ENCODE peak calls at places on chromosomes 16 and 17, in eight cellular contexts. U, B, F, Q, D, P, G and E are unnamed samples.

GRCh38 chr16:4924593-4925378 is 12.2 kb downstream of the PPL start:
- DNase-seq in D (peak; percentile 86), B (peak; percentile 66), F (no peak), P (no peak), U (no peak), Q (no peak), G (peak; percentile 25), E (no peak)

GRCh38 chr16:8712589-8713361 is 38.4 kb downstream of the ABAT start:
- DNase-seq in P (no peak), G (no peak), F (no peak), U (no peak), Q (no peak), D (no peak), B (no peak), E (no peak)

GRCh38 chr17:31105991-31106390 is 11.2 kb downstream of the NF1 start:
- DNase-seq in B (no peak), G (no peak), U (no peak), F (no peak), D (no peak), P (no peak), Q (no peak), E (no peak)

GRCh38 chr17:7579839-7580630 is 597 bp downstream of the CD68 start:
- DNase-seq in Q (no peak), B (no peak), U (no peak), G (no peak), F (no peak), P (no peak), D (no peak), E (no peak)

GRCh38 chr17:266701-267656 is 85.5 kb upstream of the DOC2B start:
- DNase-seq in P (peak; percentile 45), Q (peak; percentile 81), U (no peak), F (no peak), D (no peak), B (peak; percentile 43), G (peak; percentile 6), E (peak; percentile 55)

GRCh38 chr17:27978689-27979175 is 63.7 kb upstream of the NLK start:
- DNase-seq in D (peak; percentile 23), B (no peak), U (peak; percentile 5), Q (no peak), G (no peak), F (no peak), P (no peak), E (no peak)

GRCh38 chr17:20989991-20990855 is 52.6 kb downstream of the USP22 start:
- DNase-seq in B (peak; percentile 36), Q (no peak), F (no peak), P (no peak), G (no peak), D (no peak), U (no peak), E (no peak)

GRCh38 chr16:49454426-49455180 is 81.0 kb downstream of the C16orf78 start:
- DNase-seq in Q (no peak), G (no peak), U (no peak), B (peak; percentile 34), D (no peak), P (no peak), F (no peak), E (no peak)

GRCh38 chr16:8864480-8864879 is 4.3 kb downstream of the CARHSP1 start:
- DNase-seq in G (no peak), Q (no peak), P (no peak), D (no peak), B (no peak), F (no peak), U (no peak), E (peak; percentile 33)

GRCh38 chr17:36001862-36002603 is 680 bp upstream of the CCL15 start:
- DNase-seq in B (peak; percentile 90), G (peak; percentile 91), D (no peak), F (no peak), P (no peak), Q (no peak), U (no peak), E (peak; percentile 63)

GRCh38 chr16:67150833-67151396 is at the start of gene B3GNT9:
- DNase-seq in U (peak; percentile 66), P (no peak), F (peak; percentile 37), B (peak; percentile 74), Q (peak; percentile 76), D (no peak), G (peak; percentile 72), E (peak; percentile 72)

GRCh38 chr16:66471696-66472393 is 44.8 kb downstream of the BEAN1 start:
- DNase-seq in B (peak; percentile 34), U (no peak), Q (no peak), D (no peak), F (no peak), P (no peak), G (no peak), E (no peak)

GRCh38 chr16:57623251-57624043 is 5.0 kb upstream of the ADGRG1 start:
- DNase-seq in U (peak; percentile 52), P (no peak), D (peak; percentile 90), G (peak; percentile 65), B (no peak), Q (no peak), F (no peak), E (peak; percentile 75)

GRCh38 chr17:27921599-27921998 is 28.4 kb upstream of the LYRM9 start:
- DNase-seq in U (no peak), D (no peak), F (no peak), P (no peak), G (no peak), Q (no peak), B (no peak), E (no peak)

GRCh38 chr17:61459434-61459809 is 7.2 kb downstream of the TBX4 start:
- DNase-seq in Q (no peak), P (no peak), G (no peak), U (no peak), F (no peak), B (no peak), D (no peak), E (no peak)

GRCh38 chr17:61456688-61457225 is 4.5 kb downstream of the TBX4 start:
- DNase-seq in D (no peak), F (no peak), P (no peak), U (no peak), B (peak; percentile 38), Q (no peak), G (no peak), E (peak; percentile 4)

GRCh38 chr17:61458491-61459433 is 6.5 kb downstream of the TBX4 start:
- DNase-seq in F (no peak), D (no peak), U (no peak), P (no peak), G (no peak), B (no peak), Q (no peak), E (no peak)

GRCh38 chr17:61457226-61457983 is 5.2 kb downstream of the TBX4 start:
- DNase-seq in D (no peak), Q (no peak), U (no peak), B (peak; percentile 40), G (no peak), P (no peak), F (no peak), E (no peak)

DNA sequence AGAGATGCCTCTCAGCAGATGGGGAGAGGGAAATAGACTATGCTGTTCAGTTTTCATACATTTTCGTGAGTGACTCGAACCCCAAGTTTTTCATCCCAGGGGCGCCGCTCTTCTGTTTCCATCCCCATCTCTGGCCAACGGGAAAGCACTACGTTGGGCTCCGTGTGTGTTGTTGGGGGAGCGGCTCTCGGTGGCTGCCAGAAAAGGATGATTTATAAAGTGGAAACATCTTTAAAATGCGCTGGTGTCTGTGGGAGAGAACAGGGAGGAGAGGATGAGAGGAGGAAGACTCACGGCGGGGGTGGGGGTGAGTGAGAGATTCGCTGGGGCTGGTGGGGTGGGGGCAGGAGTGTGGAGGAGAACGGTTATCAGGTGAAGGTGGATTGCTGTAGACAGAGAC is 5.8 kb downstream of the TBX4 start:
- DNase-seq in B (no peak), D (no peak), F (no peak), P (no peak), G (no peak), U (no peak), Q (no peak), E (no peak)
- H3K27me3 ChIP-seq in B (peaks cover 52% of the 10 kb centered on the region), D (no peaks in the 10 kb centered on the region), F (peaks cover 80% of the 10 kb centered on the region), P (peaks cover 40% of the 10 kb centered on the region), G (peaks cover 99% of the 10 kb centered on the region), U (peaks cover 94% of the 10 kb centered on the region), Q (peaks cover 100% of the 10 kb centered on the region), E (peaks cover 61% of the 10 kb centered on the region)

GRCh38 chr16:88780100-88781062 is 4.6 kb downstream of the PIEZO1 start:
- DNase-seq in B (no peak), Q (no peak), U (no peak), D (no peak), F (no peak), P (no peak), G (no peak), E (peak; percentile 8)
- TF ChIP-seq CTCF in B (no peak), Q (no peak), U (no peak), D (no peak), F (no peak), P (no peak), G (no peak), E (no peak)

GRCh38 chr17:46266656-46267544 is 28.0 kb upstream of the LRRC37A start:
- DNase-seq in B (peak; percentile 92), G (peak; percentile 87), P (no peak), F (peak; percentile 55), U (peak; percentile 82), D (peak; percentile 95), Q (peak; percentile 85), E (peak; percentile 97)

GRCh38 chr17:46264456-46265198 is 30.3 kb upstream of the LRRC37A start:
- DNase-seq in D (peak; percentile 97), P (no peak), F (peak; percentile 66), Q (no peak), B (no peak), U (peak; percentile 92), G (no peak), E (no peak)

DNA sequence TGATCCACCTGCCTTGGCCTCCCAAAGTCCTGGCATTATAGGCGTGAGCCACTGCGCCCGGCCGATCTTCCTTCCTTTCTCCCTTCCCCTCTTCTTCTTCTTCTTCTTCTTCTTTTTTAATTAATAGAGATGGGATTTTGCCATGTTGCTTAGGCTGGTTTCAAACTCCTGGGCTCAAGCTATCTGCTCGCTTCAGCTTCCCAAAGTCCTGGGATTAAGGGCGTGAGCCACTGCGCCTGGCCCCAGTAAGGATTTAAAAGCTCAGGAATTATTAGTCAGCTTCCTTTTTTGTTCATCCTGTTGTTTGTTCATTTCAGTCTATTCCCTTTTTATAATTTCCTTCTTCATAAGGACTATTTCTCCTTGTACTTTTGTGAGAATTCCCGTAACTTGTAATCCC is 32.7 kb upstream of the LRRC37A start:
- DNase-seq in U (no peak), Q (no peak), D (peak; percentile 39), P (no peak), B (no peak), F (no peak), G (no peak), E (no peak)
- H3K27me3 ChIP-seq in U (no peaks in the 10 kb centered on the region), Q (no peaks in the 10 kb centered on the region), D (no peaks in the 10 kb centered on the region), P (no peaks in the 10 kb centered on the region), B (no peaks in the 10 kb centered on the region), F (no peaks in the 10 kb centered on the region), G (no peaks in the 10 kb centered on the region), E (no peaks in the 10 kb centered on the region)

DNA sequence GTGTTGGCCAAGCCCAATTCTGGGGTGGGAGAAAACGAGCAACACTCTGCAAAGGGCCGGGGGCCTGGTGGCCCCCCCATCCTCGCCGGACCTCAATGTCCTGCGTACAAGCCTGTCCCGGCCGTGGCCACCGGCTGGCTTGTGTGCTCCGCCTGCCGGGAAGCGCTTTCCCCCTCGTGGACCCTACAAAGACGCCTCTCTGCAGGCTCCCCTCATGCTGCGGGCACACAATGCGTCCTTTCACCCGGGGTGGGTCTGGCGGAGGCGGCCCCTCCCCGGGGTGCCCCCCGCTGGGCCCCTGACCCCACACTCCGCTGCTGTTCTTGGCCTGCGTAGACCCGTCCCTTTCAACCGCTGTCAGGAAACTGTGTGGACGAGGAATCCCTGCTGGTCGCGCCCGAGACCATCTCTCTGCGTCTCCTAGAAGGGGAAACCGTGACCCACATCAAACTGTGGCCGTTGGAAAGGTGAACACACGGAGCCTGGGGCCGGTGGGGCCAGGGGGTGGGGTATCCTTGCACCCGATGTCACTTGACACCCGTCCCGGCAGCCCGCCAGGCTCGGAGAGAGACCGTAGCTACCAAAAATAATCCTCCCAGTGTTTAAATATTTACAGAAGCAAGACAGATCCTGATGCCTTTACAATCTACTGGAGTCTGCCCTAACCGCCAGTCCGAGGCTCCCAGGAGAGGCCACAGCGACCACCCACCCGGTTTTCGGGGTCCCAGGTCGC is 43.6 kb downstream of the TBC1D16 start:
- DNase-seq in F (no peak), U (peak; percentile 38), Q (peak; percentile 45), D (peak; percentile 67), B (no peak), P (no peak), G (peak; percentile 43), E (no peak)
- TF ChIP-seq CTCF in F (no peak), U (no peak), Q (no peak), D (no peak), B (no peak), P (no peak), G (no peak), E (peak; percentile 10)